ENCODE peak calls at places on chromosome 20, in six cellular contexts. E is NB4, X is A549, F is GM12878, Q is K562, C is HepG2. Z is an unnamed sample.

GRCh38 chr20:10708342-10709185 is 34.8 kb upstream of the JAG1 start:
- DNase-seq in E (no peak), X (peak; percentile 39), F (no peak), Q (no peak), C (peak; percentile 99), Z (peak; percentile 49)

GRCh38 chr20:22462975-22463914 is 121.1 kb downstream of the FOXA2 start:
- DNase-seq in E (peak; percentile 9), X (no peak), F (no peak), Q (no peak), C (no peak), Z (no peak)

GRCh38 chr20:58102252-58102651 is 126.2 kb downstream of the ANKRD60 start:
- DNase-seq in E (no peak), X (no peak), F (no peak), Q (no peak), C (no peak), Z (no peak)

GRCh38 chr20:50519036-50519780 is 9.0 kb downstream of the PTPN1 start:
- DNase-seq in E (no peak), X (no peak), F (no peak), Q (no peak), C (no peak), Z (no peak)

GRCh38 chr20:50108571-50109235 is 4.2 kb downstream of the UBE2V1 start:
- DNase-seq in E (no peak), X (no peak), F (no peak), Q (no peak), C (no peak), Z (no peak)

GRCh38 chr20:3896302-3896701 is 7.1 kb downstream of the PANK2 start:
- DNase-seq in E (no peak), X (no peak), F (no peak), Q (no peak), C (no peak), Z (peak; percentile 60)

GRCh38 chr20:60899320-60899719 is 352.7 kb upstream of the CDH4 start:
- DNase-seq in E (no peak), X (no peak), F (no peak), Q (no peak), C (no peak), Z (no peak)

GRCh38 chr20:5171074-5171789 is 44.4 kb downstream of the CDS2 start:
- DNase-seq in E (no peak), X (no peak), F (no peak), Q (no peak), C (no peak), Z (no peak)

GRCh38 chr20:33280000-33280680 is 2.9 kb upstream of the BPIFB1 start:
- DNase-seq in E (no peak), X (no peak), F (no peak), Q (no peak), C (peak; percentile 53), Z (no peak)

GRCh38 chr20:32841632-32842031 is 17.1 kb upstream of the EFCAB8 start:
- DNase-seq in E (no peak), X (no peak), F (no peak), Q (no peak), C (no peak), Z (no peak)

GRCh38 chr20:63641146-63641791 is 12.0 kb downstream of the STMN3 start:
- DNase-seq in E (peak; percentile 73), X (no peak), F (no peak), Q (peak; percentile 27), C (no peak), Z (peak; percentile 33)

GRCh38 chr20:51094221-51094620 is 71.3 kb upstream of the KCNG1 start:
- DNase-seq in E (no peak), X (no peak), F (no peak), Q (no peak), C (no peak), Z (no peak)

GRCh38 chr20:50987493-50988210 is 29.0 kb downstream of the MOCS3 start:
- DNase-seq in E (peak; percentile 82), X (peak; percentile 76), F (peak; percentile 16), Q (peak; percentile 71), C (peak; percentile 89), Z (peak; percentile 73)

GRCh38 chr20:63456429-63457284 is 15.8 kb downstream of the KCNQ2 start:
- DNase-seq in E (no peak), X (no peak), F (no peak), Q (no peak), C (no peak), Z (no peak)

GRCh38 chr20:50635676-50636600 is 55.4 kb downstream of the RIPOR3 start:
- DNase-seq in E (peak; percentile 84), X (peak; percentile 85), F (no peak), Q (peak; percentile 93), C (peak; percentile 77), Z (peak; percentile 54)

GRCh38 chr20:33908351-33908750 is 85.4 kb upstream of the RALY start:
- DNase-seq in E (no peak), X (no peak), F (no peak), Q (no peak), C (no peak), Z (no peak)

GRCh38 chr20:50286609-50287008 is 96.0 kb downstream of the CEBPB start:
- DNase-seq in E (no peak), X (peak; percentile 95), F (no peak), Q (peak; percentile 70), C (no peak), Z (peak; percentile 31)

GRCh38 chr20:44354979-44355502 is 458 bp upstream of the HNF4A start:
- DNase-seq in E (no peak), X (peak; percentile 65), F (no peak), Q (no peak), C (peak; percentile 79), Z (no peak)

GRCh38 chr20:44356353-44356723 is 839 bp downstream of the HNF4A start:
- DNase-seq in E (no peak), X (no peak), F (no peak), Q (no peak), C (no peak), Z (no peak)

GRCh38 chr20:44357020-44357419 is 1.5 kb downstream of the HNF4A start:
- DNase-seq in E (no peak), X (no peak), F (no peak), Q (no peak), C (no peak), Z (no peak)

GRCh38 chr20:44357555-44358130 is 2.1 kb downstream of the HNF4A start:
- DNase-seq in E (no peak), X (no peak), F (no peak), Q (no peak), C (no peak), Z (no peak)

DNA sequence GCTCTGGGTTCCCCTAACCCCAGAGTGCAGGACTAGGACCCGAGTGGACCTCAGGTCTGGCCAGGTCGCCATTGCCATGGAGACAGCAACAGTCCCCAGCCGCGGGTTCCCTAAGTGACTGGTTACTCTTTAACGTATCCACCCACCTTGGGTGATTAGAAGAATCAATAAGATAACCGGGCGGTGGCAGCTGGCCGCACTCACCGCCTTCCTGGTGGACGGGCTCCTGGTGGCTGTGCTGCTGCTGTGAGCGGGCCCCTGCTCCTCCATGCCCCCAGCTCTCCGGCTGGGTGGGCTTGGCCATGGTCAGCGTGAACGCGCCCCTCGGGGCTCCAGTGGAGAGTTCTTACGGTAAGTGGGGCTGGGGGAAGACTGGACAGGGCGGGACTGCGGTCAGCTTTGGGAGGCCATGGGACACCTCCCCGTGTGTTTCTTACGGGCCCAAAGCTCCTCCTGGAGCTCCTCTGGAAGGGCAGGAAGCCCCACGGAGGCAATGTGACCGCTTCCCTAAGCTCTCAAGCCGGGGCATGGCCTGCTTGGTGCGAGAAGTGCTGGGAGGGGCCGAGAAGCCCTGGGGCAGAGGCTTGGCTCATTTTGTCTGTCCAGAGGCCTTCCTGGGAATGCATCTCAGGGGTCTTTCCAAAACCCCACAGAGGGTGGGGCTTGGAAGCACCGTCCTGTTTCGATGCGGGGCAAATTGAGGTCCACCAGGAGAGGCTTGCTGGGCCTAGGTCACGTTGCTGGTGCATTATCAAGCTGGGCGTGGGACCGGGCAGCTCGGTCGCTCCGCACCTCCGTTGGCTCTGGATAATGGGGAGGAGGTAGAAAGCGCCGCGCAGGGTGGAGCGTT is at the start of gene HNF4A:
- DNase-seq in E (no peak), X (peak; percentile 49), F (no peak), Q (peak; percentile 6), C (peak; percentile 92), Z (no peak)
- TF ChIP-seq MYC in E (no peak), X (no peak), F (no peak), Q (no peak), C (peak; percentile 88), Z (no peak)

GRCh38 chr20:42979720-42980119 is 210.0 kb downstream of the PTPRT start:
- DNase-seq in E (no peak), X (no peak), F (no peak), Q (no peak), C (no peak), Z (no peak)

GRCh38 chr20:42981258-42981657 is 208.4 kb downstream of the PTPRT start:
- DNase-seq in E (no peak), X (no peak), F (no peak), Q (no peak), C (no peak), Z (no peak)

GRCh38 chr20:42986143-42986773 is 203.4 kb downstream of the PTPRT start:
- DNase-seq in E (no peak), X (no peak), F (no peak), Q (no peak), C (peak; percentile 61), Z (no peak)

GRCh38 chr20:42987376-42988114 is 202.2 kb downstream of the PTPRT start:
- DNase-seq in E (no peak), X (no peak), F (no peak), Q (no peak), C (no peak), Z (no peak)

GRCh38 chr20:42985628-42986027 is 204.1 kb downstream of the PTPRT start:
- DNase-seq in E (no peak), X (no peak), F (no peak), Q (peak; percentile 16), C (no peak), Z (no peak)
- TF ChIP-seq CTCF in E (peak; percentile 34), X (no peak), F (peak; percentile 6), Q (peak; percentile 41), C (no peak), Z (no peak)

DNA sequence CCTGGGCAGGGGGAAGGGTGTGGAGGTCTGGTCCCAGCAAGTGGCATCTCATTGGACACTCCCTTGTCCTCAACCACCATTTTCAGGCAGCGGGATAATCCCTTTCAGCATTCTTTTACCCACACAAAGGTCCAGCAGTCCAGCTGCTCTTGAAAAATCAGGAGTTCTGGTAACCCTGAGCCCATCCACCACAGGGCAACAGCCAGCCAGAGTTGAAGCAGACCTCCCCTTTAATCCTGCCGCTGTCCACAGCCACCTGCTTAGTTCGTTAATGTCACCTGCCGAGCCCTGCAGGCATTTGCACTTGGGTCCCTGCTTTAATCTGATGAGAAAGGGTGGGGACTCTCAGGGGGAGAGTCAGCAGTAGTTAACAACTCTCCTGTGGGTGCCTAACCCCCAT is 11.1 kb downstream of the TMEM74B start:
- DNase-seq in E (no peak), X (no peak), F (no peak), Q (no peak), C (no peak), Z (no peak)
- TF ChIP-seq MYC in E (no peak), X (no peak), F (no peak), Q (no peak), C (no peak), Z (no peak)

DNA sequence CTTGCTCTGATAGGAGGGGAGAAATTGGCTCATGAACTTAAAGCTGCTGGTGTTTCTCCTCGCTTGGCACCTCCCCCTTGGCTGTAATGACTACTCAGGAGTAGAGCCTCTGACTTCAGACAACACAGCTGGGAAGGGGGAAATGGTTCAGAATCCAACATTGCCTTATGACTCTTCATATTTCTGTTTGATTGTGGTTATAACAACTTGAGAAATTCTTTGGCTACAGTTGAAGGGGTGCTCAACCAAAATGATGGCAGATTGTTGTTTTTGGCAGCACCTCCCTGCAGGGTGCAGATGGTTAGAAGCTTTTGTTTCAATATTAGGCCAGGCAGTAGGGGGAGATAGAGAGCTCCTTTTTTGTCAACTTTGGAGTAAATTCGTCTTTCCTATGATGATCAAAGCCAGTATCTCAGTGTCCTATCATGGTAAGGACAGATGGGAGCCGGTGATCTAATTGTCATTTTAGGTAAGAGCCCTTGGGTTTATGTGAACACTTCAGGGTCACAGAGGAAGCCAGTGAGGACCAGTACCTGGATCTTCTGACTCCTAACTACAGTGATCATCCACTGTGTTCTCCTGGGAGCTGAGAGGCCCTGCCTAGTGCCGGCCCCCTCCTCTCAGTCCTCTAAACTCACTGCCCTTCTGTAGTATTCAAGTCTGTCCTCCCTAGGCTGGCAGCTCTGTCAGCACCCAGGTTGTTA is 39.9 kb downstream of the RPRD1B start:
- DNase-seq in E (peak; percentile 70), X (no peak), F (no peak), Q (peak; percentile 62), C (peak; percentile 76), Z (peak; percentile 96)
- TF ChIP-seq CTCF in E (peak; percentile 72), X (peak; percentile 46), F (peak; percentile 71), Q (peak; percentile 77), C (peak; percentile 84), Z (peak; percentile 82)

Z was measured in endothelial cell of umbilical vein.